ENCODE peak calls at places on chromosomes 2 and 18, in ten cellular contexts. B, N, D, G, S, O, K, U, Y and R are unnamed samples.

GRCh38 chr2:216643986-216644662 is 10.9 kb downstream of the IGFBP2 start:
- DNase-seq in B (no peak), N (no peak), D (no peak), G (no peak), S (no peak), O (peak; percentile 62), K (peak; percentile 50), U (no peak), Y (peak; percentile 42), R (no peak)

GRCh38 chr2:28393115-28393836 is 618 bp downstream of the FOSL2 start:
- DNase-seq in B (no peak), N (no peak), D (peak; percentile 84), G (peak; percentile 59), S (peak; percentile 87), O (peak; percentile 47), K (peak; percentile 56), U (peak; percentile 85), Y (peak; percentile 64), R (peak; percentile 94)

GRCh38 chr2:152466041-152466440 is 131.1 kb downstream of the FMNL2 start:
- DNase-seq in B (no peak), N (no peak), D (no peak), G (peak; percentile 13), S (no peak), O (peak; percentile 56), K (no peak), U (no peak), Y (no peak), R (no peak)

GRCh38 chr2:224311226-224311625 is 90.7 kb downstream of the FAM124B start:
- DNase-seq in B (no peak), N (no peak), D (no peak), G (peak; percentile 60), S (no peak), O (peak; percentile 1), K (no peak), U (no peak), Y (peak; percentile 17), R (no peak)

GRCh38 chr2:54099834-54100595 is 15.4 kb upstream of the ACYP2 start:
- DNase-seq in B (no peak), N (peak; percentile 97), D (no peak), G (no peak), S (no peak), O (no peak), K (no peak), U (no peak), Y (no peak), R (no peak)

GRCh38 chr18:374735-375168 is 106.9 kb upstream of the THOC1 start:
- DNase-seq in B (no peak), N (no peak), D (peak; percentile 86), G (no peak), S (no peak), O (no peak), K (peak; percentile 20), U (no peak), Y (no peak), R (no peak)

GRCh38 chr2:190277234-190278112 is 42.2 kb downstream of the HIBCH start:
- DNase-seq in B (no peak), N (peak; percentile 22), D (no peak), G (peak; percentile 58), S (no peak), O (peak; percentile 25), K (peak; percentile 70), U (no peak), Y (peak; percentile 61), R (no peak)

GRCh38 chr2:169362346-169363026 is at the start of gene LRP2:
- DNase-seq in B (no peak), N (no peak), D (no peak), G (no peak), S (peak; percentile 74), O (no peak), K (peak; percentile 8), U (peak; percentile 68), Y (no peak), R (peak; percentile 74)

GRCh38 chr2:47650001-47650535 is 132.9 kb upstream of the MSH6 start:
- DNase-seq in B (no peak), N (no peak), D (no peak), G (no peak), S (peak; percentile 17), O (no peak), K (no peak), U (no peak), Y (no peak), R (no peak)

GRCh38 chr2:8754056-8754790 is 72.4 kb downstream of the ID2 start:
- DNase-seq in B (no peak), N (no peak), D (no peak), G (no peak), S (no peak), O (peak; percentile 65), K (no peak), U (no peak), Y (peak; percentile 39), R (no peak)

GRCh38 chr2:207600211-207600610 is 25.0 kb downstream of the METTL21A start:
- DNase-seq in B (no peak), N (no peak), D (no peak), G (no peak), S (no peak), O (peak; percentile 22), K (no peak), U (no peak), Y (no peak), R (no peak)

GRCh38 chr2:89784960-89785359 is 1093.5 kb downstream of the RPIA start:
- DNase-seq in B (no peak), N (no peak), D (no peak), G (no peak), S (no peak), O (no peak), K (no peak), U (no peak), Y (no peak), R (no peak)

GRCh38 chr2:89781962-89782361 is 1090.5 kb downstream of the RPIA start:
- DNase-seq in B (no peak), N (no peak), D (no peak), G (no peak), S (no peak), O (no peak), K (no peak), U (no peak), Y (no peak), R (no peak)

GRCh38 chr2:89775885-89776284 is 1084.4 kb downstream of the RPIA start:
- DNase-seq in B (no peak), N (no peak), D (no peak), G (no peak), S (no peak), O (no peak), K (no peak), U (no peak), Y (no peak), R (no peak)

DNA sequence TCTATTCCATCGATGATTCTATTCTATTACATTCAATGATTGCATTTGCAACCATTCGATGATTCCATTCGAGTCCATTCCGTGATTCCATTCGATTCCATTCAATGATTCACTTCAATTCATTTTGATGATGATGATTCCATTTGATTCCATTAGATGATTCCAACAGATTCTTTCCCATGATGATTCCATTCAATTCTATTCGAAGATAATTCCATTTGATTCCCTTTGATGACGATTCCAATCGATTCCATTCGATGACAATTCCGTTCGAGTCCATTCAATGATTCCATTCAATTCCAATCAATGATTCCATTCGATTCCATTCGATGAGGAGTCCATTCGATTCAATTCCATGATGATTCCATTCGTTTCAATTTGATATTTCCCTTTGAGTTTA is 1088.8 kb downstream of the RPIA start:
- DNase-seq in B (no peak), N (no peak), D (no peak), G (no peak), S (no peak), O (no peak), K (no peak), U (no peak), Y (no peak), R (no peak)
- H3K9me3 ChIP-seq in B (peaks cover 44% of the 10 kb centered on the region), N (peaks cover 99% of the 10 kb centered on the region), D (no peaks in the 10 kb centered on the region), G (peaks cover 99% of the 10 kb centered on the region), S (peaks cover 75% of the 10 kb centered on the region), O (peaks cover 60% of the 10 kb centered on the region), K (peaks cover 62% of the 10 kb centered on the region), U (no peaks in the 10 kb centered on the region), Y (peaks cover 85% of the 10 kb centered on the region), R (peaks cover 48% of the 10 kb centered on the region)

DNA sequence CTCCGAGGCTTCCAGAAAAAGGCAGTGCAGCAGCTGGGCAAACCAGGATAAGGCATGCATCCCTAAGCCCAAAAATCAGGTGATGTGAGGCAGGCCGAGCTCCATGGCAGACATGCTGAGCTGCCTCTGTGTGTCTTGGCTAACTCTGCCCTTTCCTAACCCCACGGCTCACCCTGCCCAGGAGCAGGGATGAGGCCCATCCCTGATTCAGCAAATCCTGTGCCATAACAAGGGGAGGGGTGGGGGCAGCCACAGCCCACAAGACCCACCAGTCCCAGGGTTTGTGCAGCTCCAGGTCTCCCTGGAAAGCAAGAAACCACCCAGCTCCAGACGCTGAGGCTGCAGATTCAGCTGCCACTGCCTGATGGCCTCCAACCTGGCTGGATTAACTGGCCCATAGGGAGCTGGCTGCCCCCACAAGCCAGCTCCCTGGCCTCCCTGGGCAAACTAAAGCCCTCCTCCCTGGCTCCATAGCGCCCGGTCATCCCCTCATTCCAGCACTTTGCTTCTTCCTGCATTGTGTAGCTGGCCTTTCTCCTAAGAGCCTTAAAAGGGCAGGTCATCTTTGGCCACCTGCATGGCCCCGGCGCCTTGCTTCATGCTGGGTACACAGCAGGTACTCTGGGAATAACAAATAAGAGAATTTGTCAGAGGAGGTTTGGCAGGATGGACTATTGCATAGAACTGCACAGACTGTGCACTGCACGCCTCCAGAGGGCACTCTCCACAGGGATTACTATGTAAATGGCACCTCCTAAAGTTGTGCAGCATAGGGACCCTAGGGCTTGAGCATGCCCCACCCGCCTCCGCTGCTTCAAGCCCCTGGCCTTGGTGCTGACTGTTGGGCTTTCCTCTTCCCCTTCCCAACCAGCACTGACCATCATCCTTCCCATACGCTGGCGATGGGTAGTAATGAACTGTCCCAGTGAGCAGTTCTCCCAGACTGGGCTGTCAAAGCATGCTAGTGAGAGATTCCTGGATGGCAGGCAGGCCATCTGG is 10.7 kb downstream of the STEAP3 start:
- DNase-seq in B (no peak), N (peak; percentile 43), D (no peak), G (peak; percentile 23), S (no peak), O (no peak), K (peak; percentile 30), U (no peak), Y (peak; percentile 67), R (no peak)
- TF ChIP-seq CTCF in B (peak; percentile 59), N (peak; percentile 74), D (no peak), G (peak; percentile 56), S (peak; percentile 14), O (peak; percentile 22), K (peak; percentile 43), U (no peak), Y (peak; percentile 68), R (peak; percentile 9)

DNA sequence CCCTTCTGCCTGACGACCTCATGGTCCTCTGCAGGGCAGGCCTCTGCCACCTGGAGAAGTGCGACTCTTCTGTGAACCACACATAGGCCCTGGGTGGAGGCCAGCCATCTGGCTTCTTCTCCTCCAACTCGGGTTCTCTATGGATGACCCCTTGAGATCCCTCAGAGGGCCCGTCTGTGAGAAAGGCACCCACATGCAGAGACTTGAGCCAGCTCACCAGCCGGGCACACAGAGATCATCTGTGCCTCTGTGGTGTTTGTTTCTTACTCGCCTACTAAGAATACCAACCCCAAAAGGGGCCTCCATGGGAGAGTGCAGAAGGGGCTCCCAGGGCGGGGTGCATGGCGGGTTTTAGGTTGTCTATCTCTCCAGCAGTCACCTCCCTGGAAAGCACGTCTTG is 176.5 kb upstream of the SALL3 start:
- DNase-seq in B (no peak), N (no peak), D (peak; percentile 48), G (no peak), S (peak; percentile 40), O (no peak), K (no peak), U (no peak), Y (no peak), R (no peak)
- H3K9me3 ChIP-seq in B (no peaks in the 10 kb centered on the region), N (no peaks in the 10 kb centered on the region), D (no peaks in the 10 kb centered on the region), G (no peaks in the 10 kb centered on the region), S (no peaks in the 10 kb centered on the region), O (peaks cover 16% of the 10 kb centered on the region), K (no peaks in the 10 kb centered on the region), U (no peaks in the 10 kb centered on the region), Y (no peaks in the 10 kb centered on the region), R (no peaks in the 10 kb centered on the region)

GRCh38 chr18:22233271-22233670 is 63.9 kb downstream of the GATA6 start:
- DNase-seq in B (no peak), N (no peak), D (no peak), G (no peak), S (no peak), O (no peak), K (no peak), U (no peak), Y (no peak), R (no peak)
- TF ChIP-seq CTCF in B (no peak), N (no peak), D (no peak), G (no peak), S (no peak), O (no peak), K (no peak), U (no peak), Y (no peak), R (no peak)